ENCODE peak calls at places on chromosomes 11 and 22, in eight cellular contexts. A is pancreas, M is psoas muscle, R is fibroblast of lung, U is IMR-90, D is cardiac muscle cell, N is GM23248, P is uterus. K is an unnamed sample.

GRCh38 chr11:71240865-71241691 is 11.3 kb downstream of the SHANK2 start:
- DNase-seq in A (no peak), M (no peak), R (peak; percentile 56), U (peak; percentile 94), D (no peak), N (peak; percentile 84), P (no peak), K (no peak)

GRCh38 chr11:67483901-67484665 is 1.3 kb downstream of the AIP start:
- DNase-seq in A (peak; percentile 46), M (no peak), R (no peak), U (no peak), D (no peak), N (no peak), P (no peak), K (no peak)

GRCh38 chr22:22770280-22770871 is 117.2 kb upstream of the IGLL5 start:
- DNase-seq in A (peak; percentile 65), M (no peak), R (peak; percentile 4), U (no peak), D (no peak), N (peak; percentile 28), P (no peak), K (no peak)

GRCh38 chr11:16784097-16784496 is 45.6 kb downstream of the C11orf58 start:
- DNase-seq in A (no peak), M (no peak), R (no peak), U (no peak), D (no peak), N (no peak), P (no peak), K (no peak)

GRCh38 chr11:58594826-58595225 is 16.0 kb downstream of the ZFP91 start:
- DNase-seq in A (no peak), M (no peak), R (no peak), U (no peak), D (no peak), N (no peak), P (no peak), K (no peak)

GRCh38 chr11:61773356-61773755 is 19.0 kb downstream of the TMEM258 start:
- DNase-seq in A (no peak), M (no peak), R (no peak), U (no peak), D (peak; percentile 75), N (no peak), P (no peak), K (no peak)

GRCh38 chr11:74092425-74092824 is 78.4 kb downstream of the C2CD3 start:
- DNase-seq in A (no peak), M (no peak), R (no peak), U (no peak), D (no peak), N (no peak), P (no peak), K (no peak)

GRCh38 chr11:105297463-105297862 is 157.9 kb upstream of the CARD18 start:
- DNase-seq in A (no peak), M (no peak), R (peak; percentile 76), U (peak; percentile 73), D (no peak), N (peak; percentile 63), P (no peak), K (no peak)

GRCh38 chr22:45262195-45262930 is 21.7 kb upstream of the KIAA0930 start:
- DNase-seq in A (no peak), M (no peak), R (no peak), U (no peak), D (no peak), N (no peak), P (no peak), K (no peak)

GRCh38 chr11:72989727-72990126 is 152.4 kb downstream of the FCHSD2 start:
- DNase-seq in A (no peak), M (no peak), R (no peak), U (peak; percentile 13), D (no peak), N (peak; percentile 57), P (no peak), K (no peak)

GRCh38 chr11:70537576-70538571 is 139.5 kb downstream of the CTTN start:
- DNase-seq in A (no peak), M (no peak), R (no peak), U (no peak), D (no peak), N (no peak), P (no peak), K (no peak)

GRCh38 chr22:49960967-49961600 is 512 bp downstream of the PIM3 start:
- DNase-seq in A (peak; percentile 75), M (peak; percentile 55), R (peak; percentile 61), U (no peak), D (peak; percentile 62), N (peak; percentile 76), P (peak; percentile 50), K (no peak)

GRCh38 chr11:93020248-93021088 is 51.0 kb downstream of the MTNR1B start:
- DNase-seq in A (no peak), M (no peak), R (peak; percentile 91), U (peak; percentile 92), D (no peak), N (peak; percentile 60), P (peak; percentile 64), K (no peak)

GRCh38 chr22:48753752-48754517 is 1073.7 kb downstream of the BRD1 start:
- DNase-seq in A (no peak), M (no peak), R (no peak), U (no peak), D (no peak), N (no peak), P (no peak), K (no peak)

GRCh38 chr11:58199271-58199670 is 4.7 kb downstream of the OR1S2 start:
- DNase-seq in A (no peak), M (no peak), R (no peak), U (no peak), D (no peak), N (no peak), P (no peak), K (no peak)

GRCh38 chr11:65645710-65646109 is 7.8 kb downstream of the SIPA1 start:
- DNase-seq in A (peak; percentile 26), M (no peak), R (peak; percentile 69), U (peak; percentile 55), D (no peak), N (no peak), P (no peak), K (no peak)

GRCh38 chr11:132499661-132500060 is 1032.6 kb downstream of the OPCML start:
- DNase-seq in A (no peak), M (no peak), R (no peak), U (no peak), D (no peak), N (no peak), P (no peak), K (no peak)

GRCh38 chr11:132501356-132501755 is 1030.9 kb downstream of the OPCML start:
- DNase-seq in A (no peak), M (no peak), R (no peak), U (no peak), D (no peak), N (no peak), P (no peak), K (no peak)

GRCh38 chr11:132490976-132491375 is 1041.3 kb downstream of the OPCML start:
- DNase-seq in A (no peak), M (no peak), R (peak; percentile 48), U (no peak), D (no peak), N (peak; percentile 82), P (no peak), K (no peak)

GRCh38 chr11:132493786-132494185 is 1038.5 kb downstream of the OPCML start:
- DNase-seq in A (no peak), M (no peak), R (no peak), U (no peak), D (no peak), N (no peak), P (no peak), K (no peak)

DNA sequence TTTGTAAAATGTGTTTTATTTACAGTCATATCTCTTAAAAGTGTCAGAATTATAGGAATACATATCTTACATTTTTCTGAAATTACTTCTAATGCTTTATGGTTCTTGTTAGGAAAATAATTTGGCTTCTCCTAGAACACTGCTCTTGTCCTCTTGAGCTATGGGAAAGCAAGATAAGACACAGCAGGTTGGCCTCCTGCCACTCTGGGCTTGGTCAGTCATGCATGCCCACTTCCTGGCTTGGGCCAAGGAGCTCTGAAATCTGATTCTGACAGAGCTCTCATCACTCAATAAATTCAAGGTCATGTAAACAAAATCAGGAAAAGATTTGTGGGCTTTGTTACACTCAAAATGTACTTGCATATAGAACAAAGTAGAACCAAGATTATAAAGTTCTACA is 1036.0 kb downstream of the OPCML start:
- DNase-seq in A (no peak), M (no peak), R (peak; percentile 68), U (no peak), D (no peak), N (peak; percentile 38), P (no peak), K (no peak)
- H3K4me3 ChIP-seq in A (no peak overlapping the region), M (no peak overlapping the region), R (no peak overlapping the region), U (no peak overlapping the region), D (no peak overlapping the region), N (no peak overlapping the region), P (no peak overlapping the region), K (no peak overlapping the region)

GRCh38 chr22:26893034-26893710 is 235.8 kb downstream of the MIAT start:
- DNase-seq in A (no peak), M (no peak), R (peak; percentile 48), U (no peak), D (no peak), N (peak; percentile 45), P (no peak), K (no peak)
- H3K4me1 ChIP-seq in A (peaks cover 20% of the 10 kb centered on the region), M (no peaks in the 10 kb centered on the region), R (peaks cover 26% of the 10 kb centered on the region), U (peaks cover 30% of the 10 kb centered on the region), D (peaks cover 7% of the 10 kb centered on the region), N (peaks cover 55% of the 10 kb centered on the region), P (no peaks in the 10 kb centered on the region), K (peaks cover 73% of the 10 kb centered on the region)

DNA sequence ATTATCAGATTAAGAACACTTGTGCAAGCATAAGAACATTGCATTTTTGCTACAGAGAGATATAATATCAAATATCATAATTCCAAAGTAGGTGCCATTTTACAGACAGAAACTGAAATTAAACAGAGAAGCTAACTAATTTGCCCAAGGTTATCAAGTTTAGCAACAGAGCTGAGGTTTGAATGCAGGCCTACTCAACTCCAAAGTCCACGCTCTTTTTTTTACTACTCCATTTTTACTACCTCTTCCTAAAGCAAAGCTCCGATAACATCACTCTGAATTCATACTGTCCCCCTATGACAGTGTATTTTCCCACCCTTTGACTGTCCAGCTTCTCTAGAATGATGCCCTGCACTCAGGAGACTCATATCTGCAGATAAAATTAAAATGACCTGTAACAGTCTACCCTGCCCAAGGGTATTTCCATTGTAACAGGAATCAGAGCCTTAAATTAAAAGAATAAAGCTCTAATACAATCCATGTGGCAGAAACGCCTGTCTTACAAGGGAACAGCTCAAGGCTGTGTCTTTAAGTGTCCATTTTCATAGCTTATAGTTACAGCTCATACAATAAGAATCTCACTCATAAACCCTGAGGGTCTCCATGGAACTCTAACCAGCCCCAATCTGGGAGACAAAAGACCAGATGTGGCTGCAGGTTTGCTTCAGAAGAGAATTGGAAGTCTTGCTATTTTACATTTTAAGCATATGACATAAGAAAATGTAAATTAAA is 36.8 kb downstream of the ALG9 start:
- DNase-seq in A (no peak), M (no peak), R (no peak), U (no peak), D (no peak), N (no peak), P (no peak), K (no peak)
- H3K27ac ChIP-seq in A (no peak overlapping the region), M (peak overlapping the region; percentile 83), R (no peak overlapping the region), U (no peak overlapping the region), D (no peak overlapping the region), N (no peak overlapping the region), P (no peak overlapping the region), K (no peak overlapping the region)

DNA sequence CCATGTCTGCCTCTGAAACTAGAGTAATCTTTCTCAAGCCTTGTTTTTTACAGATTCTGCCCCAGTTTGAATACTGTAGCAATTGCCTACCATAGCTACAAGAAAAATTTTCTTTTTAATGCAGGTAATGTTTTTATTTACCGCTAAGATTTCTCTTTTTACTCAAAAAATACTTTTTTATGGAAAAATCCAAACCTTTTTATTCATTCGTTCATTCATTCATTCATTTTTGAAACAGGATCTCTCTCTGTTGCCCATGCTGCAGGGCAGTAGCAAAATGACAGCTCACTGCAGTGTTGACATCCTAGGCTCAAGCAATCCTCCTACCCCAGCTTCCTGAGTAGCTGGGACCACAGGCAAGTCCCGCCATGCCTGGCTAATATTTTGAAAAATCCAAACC is 2.7 kb upstream of the CPT1A start:
- DNase-seq in A (no peak), M (no peak), R (no peak), U (no peak), D (no peak), N (no peak), P (no peak), K (no peak)
- H3K4me3 ChIP-seq in A (no peak overlapping the region), M (peak overlapping the region; percentile 80), R (no peak overlapping the region), U (no peak overlapping the region), D (peak overlapping the region; percentile 25), N (no peak overlapping the region), P (no peak overlapping the region), K (peak overlapping the region; percentile 86)

K was measured in thoracic aorta.